ENCODE peak calls at places on chromosomes 5 and 9, in five cellular contexts. Y, C, O, V and T are unnamed samples.

GRCh38 chr9:71758785-71759184 is 9.5 kb downstream of the CEMIP2 start:
- DNase-seq in V (no peak), C (peak), O (no peak), Y (no peak), T (peak)

GRCh38 chr5:145587308-145588071 is 247.7 kb downstream of the PRELID2 start:
- DNase-seq in V (peak), O (no peak), C (peak), Y (no peak), T (no peak)

GRCh38 chr9:107807183-107807582 is 317.6 kb upstream of the KLF4 start:
- DNase-seq in V (peak), C (no peak), O (no peak), Y (no peak), T (no peak)

GRCh38 chr9:101342595-101342994 is 42.2 kb downstream of the BAAT start:
- DNase-seq in V (no peak), C (no peak), Y (no peak), O (no peak), T (no peak)

GRCh38 chr5:102718819-102719218 is 36.3 kb upstream of the PAM start:
- DNase-seq in Y (no peak), C (no peak), O (no peak), V (no peak), T (no peak)

GRCh38 chr5:102807878-102808502 is 52.9 kb downstream of the PAM start:
- DNase-seq in V (no peak), Y (no peak), C (no peak), O (no peak), T (peak)

GRCh38 chr9:27209034-27209433 is 87.9 kb downstream of the EQTN start:
- DNase-seq in C (no peak), Y (no peak), V (no peak), O (no peak), T (no peak)

GRCh38 chr9:71681708-71682268 is 86.5 kb downstream of the CEMIP2 start:
- DNase-seq in V (peak), Y (no peak), O (no peak), C (peak), T (no peak)

GRCh38 chr5:154860123-154860522 is 1.7 kb downstream of the CNOT8 start:
- DNase-seq in V (peak), C (peak), O (no peak), Y (no peak), T (no peak)

GRCh38 chr5:126597156-126597555 is 2.1 kb upstream of the ALDH7A1 start:
- DNase-seq in O (no peak), C (no peak), Y (no peak), V (peak), T (no peak)

GRCh38 chr5:132762246-132763000 is 14.6 kb downstream of the SEPTIN8 start:
- DNase-seq in C (no peak), Y (no peak), O (no peak), V (no peak), T (no peak)

GRCh38 chr5:172700686-172701324 is 59.7 kb downstream of the NEURL1B start:
- DNase-seq in V (no peak), C (no peak), Y (no peak), O (no peak), T (no peak)

GRCh38 chr9:88531920-88532319 is 3.1 kb upstream of the NXNL2 start:
- DNase-seq in O (no peak), V (no peak), C (no peak), Y (no peak), T (no peak)

GRCh38 chr9:84819446-84819845 is 149.9 kb downstream of the NTRK2 start:
- DNase-seq in V (no peak), Y (no peak), O (no peak), C (no peak), T (no peak)